ENCODE peak calls at places on chromosomes 7 and 10, in five cellular contexts. M is pancreas, J is breast epithelium, H is AG04450, N is psoas muscle. D is an unnamed sample.

GRCh38 chr10:89147256-89147655 is 59.9 kb downstream of the CH25H start:
- DNase-seq in M (no peak), J (no peak), H (peak; percentile 67), N (no peak), D (no peak)

GRCh38 chr7:2444476-2444875 is 31.7 kb downstream of the GRIFIN start:
- DNase-seq in M (no peak), J (no peak), H (peak; percentile 33), N (peak; percentile 63), D (no peak)

GRCh38 chr10:93165367-93165766 is 91.7 kb downstream of the CYP26A1 start:
- DNase-seq in M (no peak), J (no peak), H (no peak), N (no peak), D (no peak)

GRCh38 chr7:74087791-74088453 is 4.3 kb downstream of the LIMK1 start:
- DNase-seq in M (no peak), J (no peak), H (no peak), N (no peak), D (no peak)

GRCh38 chr10:132223156-132223590 is 36.4 kb downstream of the DPYSL4 start:
- DNase-seq in M (peak; percentile 86), J (peak; percentile 67), H (peak; percentile 50), N (peak; percentile 88), D (no peak)

GRCh38 chr10:76311752-76312699 is 880.6 kb downstream of the LRMDA start:
- DNase-seq in M (no peak), J (no peak), H (no peak), N (no peak), D (no peak)

GRCh38 chr7:114519215-114519614 is 104.6 kb downstream of the FOXP2 start:
- DNase-seq in M (no peak), J (no peak), H (no peak), N (no peak), D (no peak)

GRCh38 chr10:119098576-119098975 is 5.3 kb upstream of the DENND10 start:
- DNase-seq in M (no peak), J (no peak), H (no peak), N (no peak), D (no peak)

GRCh38 chr10:78199019-78199418 is 165.4 kb downstream of the RPS24 start:
- DNase-seq in M (no peak), J (no peak), H (no peak), N (no peak), D (no peak)

GRCh38 chr10:131996508-131997365 is 15.0 kb upstream of the BNIP3 start:
- DNase-seq in M (peak; percentile 72), J (no peak), H (no peak), N (peak; percentile 89), D (no peak)

GRCh38 chr7:86991093-86991769 is 68.2 kb downstream of the ELAPOR2 start:
- DNase-seq in M (no peak), J (no peak), H (no peak), N (no peak), D (no peak)

GRCh38 chr7:47147213-47147631 is 434.7 kb downstream of the TNS3 start:
- DNase-seq in M (no peak), J (no peak), H (no peak), N (no peak), D (no peak)

GRCh38 chr7:159143780-159144755 is 599 bp downstream of the VIPR2 start:
- DNase-seq in M (peak; percentile 81), J (peak; percentile 18), H (no peak), N (peak; percentile 66), D (no peak)

GRCh38 chr7:42314696-42315095 is 77.7 kb upstream of the GLI3 start:
- DNase-seq in M (no peak), J (no peak), H (no peak), N (no peak), D (no peak)

GRCh38 chr7:18386590-18386989 is 109.0 kb upstream of the HDAC9 start:
- DNase-seq in M (no peak), J (no peak), H (no peak), N (no peak), D (no peak)

GRCh38 chr7:155190608-155191536 is 106.8 kb upstream of the INSIG1 start:
- DNase-seq in M (peak; percentile 91), J (peak; percentile 44), H (no peak), N (peak; percentile 71), D (no peak)
- H3K27me3 ChIP-seq in M (no peaks in the 10 kb centered on the region), J (no peaks in the 10 kb centered on the region), H (peaks cover 2% of the 10 kb centered on the region), N (no peaks in the 10 kb centered on the region), D (no peaks in the 10 kb centered on the region)

GRCh38 chr10:4243651-4244050 is 458.6 kb upstream of the KLF6 start:
- DNase-seq in M (no peak), J (no peak), H (peak; percentile 97), N (no peak), D (no peak)
- H3K27ac ChIP-seq in M (no peak overlapping the region), J (peak overlapping the region; percentile 84), H (no peak overlapping the region), N (peak overlapping the region; percentile 73), D (peak overlapping the region; percentile 76)

DNA sequence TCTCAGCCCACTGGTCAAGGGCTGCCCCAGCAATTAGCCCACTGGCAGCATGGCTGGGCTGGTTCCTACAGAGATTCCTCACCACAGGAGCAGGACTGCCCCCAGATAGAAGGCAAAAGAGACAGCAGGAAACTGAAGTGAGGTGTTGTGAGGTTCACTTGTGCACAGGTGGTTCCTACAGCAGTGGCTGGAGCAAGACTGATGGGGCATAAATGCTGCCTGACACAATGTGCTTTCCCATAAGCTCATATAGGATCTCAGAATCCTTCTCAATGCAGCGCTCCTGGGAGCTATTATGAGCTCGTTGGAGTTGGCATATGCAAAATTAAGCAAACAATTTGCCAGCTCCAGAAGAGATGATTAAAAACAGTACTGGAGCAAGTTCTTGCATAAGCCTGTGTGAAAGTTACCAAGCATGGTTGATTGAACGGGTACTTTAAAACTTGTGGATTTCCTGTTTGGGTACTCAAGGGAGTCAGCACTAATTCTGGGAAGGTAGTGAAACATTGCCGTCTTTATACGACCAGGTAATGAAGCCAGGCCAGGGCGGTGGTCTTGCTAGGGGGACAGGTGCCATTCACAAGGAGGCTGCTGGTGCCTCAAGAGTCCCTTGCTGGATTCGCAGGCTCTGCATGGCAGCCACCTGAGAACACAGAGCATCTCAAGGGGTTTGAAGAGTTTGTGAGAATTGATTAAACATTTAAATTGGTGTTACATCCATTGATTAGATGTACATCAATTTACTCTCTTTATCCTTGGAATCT is 20.3 kb upstream of the PRKCQ start:
- DNase-seq in M (no peak), J (no peak), H (no peak), N (no peak), D (no peak)
- H3K27me3 ChIP-seq in M (no peaks in the 10 kb centered on the region), J (no peaks in the 10 kb centered on the region), H (no peaks in the 10 kb centered on the region), N (no peaks in the 10 kb centered on the region), D (no peaks in the 10 kb centered on the region)

GRCh38 chr7:148794476-148794875 is 89.6 kb downstream of the EZH2 start:
- DNase-seq in M (no peak), J (no peak), H (no peak), N (no peak), D (no peak)
- H3K27ac ChIP-seq in M (no peak overlapping the region), J (no peak overlapping the region), H (no peak overlapping the region), N (no peak overlapping the region), D (no peak overlapping the region)

DNA sequence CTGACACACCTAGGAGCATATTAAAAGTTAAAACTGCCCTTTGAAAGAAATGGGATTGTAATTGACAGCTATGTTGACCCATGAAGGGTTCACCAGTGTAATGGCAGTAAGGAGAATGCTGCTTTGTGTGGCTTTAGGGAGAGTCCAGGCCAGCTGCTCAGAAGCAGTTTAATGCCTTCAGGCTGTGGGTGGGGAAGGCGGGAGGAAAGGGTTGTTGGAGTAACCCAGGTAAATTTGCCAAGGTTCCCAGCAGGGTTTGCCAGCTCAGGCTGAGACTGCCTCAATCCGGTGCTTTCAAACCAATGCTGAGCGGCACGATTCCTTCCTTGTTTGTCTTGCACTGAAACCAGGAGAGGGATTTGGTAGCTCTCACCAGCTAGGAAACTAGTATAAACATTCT is 637.2 kb downstream of the INHBA start:
- DNase-seq in M (no peak), J (peak; percentile 90), H (no peak), N (no peak), D (no peak)
- H3K27me3 ChIP-seq in M (no peaks in the 10 kb centered on the region), J (no peaks in the 10 kb centered on the region), H (no peaks in the 10 kb centered on the region), N (no peaks in the 10 kb centered on the region), D (no peaks in the 10 kb centered on the region)

GRCh38 chr10:24114561-24114960 is 94.4 kb upstream of the KIAA1217 start:
- DNase-seq in M (no peak), J (no peak), H (no peak), N (no peak), D (no peak)

GRCh38 chr10:24120651-24121050 is 88.3 kb upstream of the KIAA1217 start:
- DNase-seq in M (no peak), J (no peak), H (no peak), N (no peak), D (no peak)

GRCh38 chr10:24119919-24120318 is 89.0 kb upstream of the KIAA1217 start:
- DNase-seq in M (no peak), J (no peak), H (no peak), N (no peak), D (no peak)

GRCh38 chr10:24118246-24118645 is 90.7 kb upstream of the KIAA1217 start:
- DNase-seq in M (no peak), J (no peak), H (no peak), N (no peak), D (no peak)

DNA sequence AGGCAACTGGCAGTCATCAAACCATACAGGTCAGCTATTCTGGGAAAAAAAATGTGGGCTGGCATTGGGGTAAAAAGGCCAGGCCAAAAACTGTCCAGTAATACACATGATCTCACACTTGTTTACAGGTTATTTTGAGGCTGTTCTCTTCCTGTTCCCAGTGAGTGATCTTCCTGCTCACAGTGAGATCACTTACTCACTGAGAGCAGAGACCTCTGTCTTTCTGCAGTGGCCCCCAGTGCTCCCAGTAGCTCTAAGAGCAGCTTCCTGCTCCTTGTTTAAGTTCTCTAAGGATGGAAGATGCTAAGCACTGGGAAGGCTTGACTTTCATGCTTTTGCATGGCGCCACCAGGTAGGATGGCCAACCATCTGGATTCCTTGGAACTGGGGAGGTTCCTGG is 93.5 kb upstream of the KIAA1217 start:
- DNase-seq in M (no peak), J (no peak), H (no peak), N (peak; percentile 62), D (no peak)
- H3K27ac ChIP-seq in M (no peak overlapping the region), J (no peak overlapping the region), H (no peak overlapping the region), N (peak overlapping the region; percentile 92), D (no peak overlapping the region)

DNA sequence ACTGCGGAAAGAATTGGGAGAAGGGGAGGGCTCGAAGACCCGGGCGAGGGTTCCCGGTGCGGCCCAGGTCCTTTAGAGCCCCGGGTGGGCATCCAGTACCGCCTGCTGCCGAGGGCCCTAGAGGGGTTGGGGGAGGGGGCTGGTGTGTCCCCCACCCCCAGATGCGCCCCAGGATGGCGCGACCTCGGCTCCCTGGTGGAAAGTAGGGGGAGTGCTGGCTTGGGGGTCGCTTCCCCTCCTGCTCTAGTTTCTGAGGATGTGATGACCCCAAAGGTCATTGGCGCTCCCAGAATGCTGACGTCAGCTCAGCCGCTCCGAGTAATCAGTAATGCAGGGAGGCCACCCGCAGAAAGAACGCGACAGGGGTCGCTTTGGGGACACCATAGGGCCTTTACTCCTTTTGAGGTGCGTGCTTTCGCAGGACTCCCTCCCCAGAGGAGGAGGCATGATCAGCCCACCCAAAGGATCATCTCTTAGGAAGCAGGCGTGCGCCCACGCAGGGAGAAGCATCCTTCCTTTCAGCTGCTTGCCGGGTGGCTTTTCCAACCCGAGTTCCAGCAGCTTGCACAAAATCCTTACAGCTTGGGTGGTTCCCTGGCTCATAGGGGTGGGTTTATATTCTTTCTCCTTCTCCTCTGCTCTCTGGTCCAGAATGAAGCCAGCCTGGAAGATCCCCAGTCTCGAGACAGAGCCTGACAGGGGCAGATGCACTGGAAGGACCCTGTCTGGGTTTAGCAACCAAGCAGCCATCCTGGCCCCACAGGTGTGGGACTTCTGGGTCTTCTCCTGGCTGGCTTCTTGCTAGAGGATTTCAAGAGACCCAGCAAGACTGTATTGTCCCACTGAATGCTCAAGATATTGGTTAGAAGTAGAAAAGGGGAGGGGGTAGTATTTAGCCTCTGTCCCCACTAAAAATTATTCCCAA is 1.3 kb upstream of the PRKAG2 start:
- DNase-seq in M (no peak), J (no peak), H (no peak), N (peak; percentile 54), D (no peak)
- H3K27me3 ChIP-seq in M (no peaks in the 10 kb centered on the region), J (no peaks in the 10 kb centered on the region), H (peaks cover 49% of the 10 kb centered on the region), N (no peaks in the 10 kb centered on the region), D (no peaks in the 10 kb centered on the region)

GRCh38 chr7:27107901-27108381 is 5.5 kb upstream of the HOXA2 start:
- DNase-seq in M (no peak), J (no peak), H (no peak), N (no peak), D (no peak)
- H3K27ac ChIP-seq in M (no peak overlapping the region), J (peak overlapping the region; percentile 98), H (peak overlapping the region; percentile 95), N (peak overlapping the region; percentile 70), D (peak overlapping the region; percentile 99)

D was measured in esophagus squamous epithelium.